ENCODE peak calls at places on chromosome 10, in ten cellular contexts. C, I, O, P, F, N, G, B, S and E are unnamed samples.

GRCh38 chr10:89785095-89785494 is 83.7 kb downstream of the KIF20B start:
- DNase-seq in C (no peak), I (no peak), O (no peak), P (peak; percentile 46), F (no peak), N (no peak), G (no peak), B (no peak), S (peak; percentile 29), E (no peak)

GRCh38 chr10:12960431-12960898 is 41.0 kb downstream of the CCDC3 start:
- DNase-seq in C (no peak), I (no peak), O (no peak), P (no peak), F (no peak), N (no peak), G (peak; percentile 32), B (no peak), S (no peak), E (peak; percentile 12)

GRCh38 chr10:83959330-83959729 is 180.0 kb upstream of the GHITM start:
- DNase-seq in C (no peak), I (no peak), O (no peak), P (no peak), F (no peak), N (no peak), G (no peak), B (no peak), S (no peak), E (no peak)

GRCh38 chr10:123284022-123284421 is 129.8 kb downstream of the BUB3 start:
- DNase-seq in C (no peak), I (no peak), O (no peak), P (peak; percentile 33), F (no peak), N (no peak), G (no peak), B (no peak), S (no peak), E (no peak)

GRCh38 chr10:16384064-16384463 is 52.7 kb upstream of the PTER start:
- DNase-seq in C (no peak), I (no peak), O (no peak), P (no peak), F (no peak), N (no peak), G (no peak), B (no peak), S (no peak), E (no peak)

GRCh38 chr10:34723746-34724145 is 91.3 kb downstream of the PARD3 start:
- DNase-seq in C (no peak), I (peak; percentile 75), O (no peak), P (peak; percentile 50), F (peak; percentile 37), N (no peak), G (peak; percentile 58), B (peak; percentile 78), S (peak; percentile 82), E (peak; percentile 82)

GRCh38 chr10:51602326-51602725 is 97.1 kb downstream of the CSTF2T start:
- DNase-seq in C (no peak), I (no peak), O (no peak), P (no peak), F (no peak), N (no peak), G (no peak), B (no peak), S (peak; percentile 28), E (peak; percentile 21)

GRCh38 chr10:118754132-118754555 is 626 bp downstream of the CACUL1 start:
- DNase-seq in C (peak; percentile 56), I (no peak), O (no peak), P (peak; percentile 78), F (peak; percentile 83), N (peak; percentile 26), G (peak; percentile 28), B (peak; percentile 49), S (peak; percentile 7), E (peak; percentile 35)

GRCh38 chr10:116271593-116272496 is 1.2 kb downstream of the GFRA1 start:
- DNase-seq in C (no peak), I (no peak), O (no peak), P (peak; percentile 62), F (peak; percentile 57), N (no peak), G (no peak), B (no peak), S (no peak), E (no peak)

DNA sequence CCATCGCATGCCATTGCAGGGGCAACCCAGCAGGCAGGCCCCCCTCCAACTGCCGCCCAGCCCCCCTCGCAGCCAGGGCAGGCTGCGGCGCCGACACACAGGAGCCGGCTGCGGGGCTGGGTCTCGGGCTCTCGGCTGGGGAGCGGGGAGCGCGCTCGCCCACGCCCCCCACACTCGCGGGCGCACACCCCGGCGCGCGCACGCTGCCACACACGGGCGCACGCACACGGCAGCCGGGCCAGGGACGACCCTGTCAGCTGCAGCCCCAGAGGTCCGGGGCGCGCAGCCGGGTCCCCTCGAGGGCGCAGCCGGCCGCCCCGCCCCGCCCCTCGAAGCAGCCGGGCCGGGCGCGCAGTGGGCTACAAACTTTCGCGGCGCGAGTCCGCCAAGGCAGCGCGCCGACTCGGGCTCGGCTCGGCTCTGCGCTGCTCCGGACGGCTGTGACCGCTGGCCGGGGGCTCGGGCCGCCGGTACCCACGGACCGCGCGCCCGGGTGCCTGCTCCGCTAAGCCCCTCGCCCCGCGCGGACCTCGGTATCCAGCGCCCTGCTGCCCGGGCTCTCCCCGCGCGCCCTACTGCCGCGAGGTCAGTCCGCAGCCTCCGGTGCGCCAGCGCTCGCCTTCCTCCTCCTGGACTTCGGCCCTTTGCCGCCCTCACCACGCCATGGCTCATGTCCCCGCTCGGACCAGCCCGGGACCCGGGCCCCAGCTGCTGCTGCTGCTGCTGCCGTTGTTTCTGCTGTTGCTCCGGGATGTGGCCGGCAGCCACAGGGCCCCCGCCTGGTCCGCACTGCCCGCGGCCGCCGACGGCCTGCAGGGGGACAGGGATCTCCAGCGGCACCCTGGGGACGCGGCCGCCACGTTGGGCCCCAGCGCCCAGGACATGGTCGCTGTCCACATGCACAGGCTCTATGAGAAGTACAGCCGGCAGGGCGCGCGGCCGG is at the start of gene GDF10:
- DNase-seq in C (no peak), I (no peak), O (no peak), P (peak; percentile 66), F (peak; percentile 68), N (no peak), G (no peak), B (no peak), S (no peak), E (no peak)
- TF ChIP-seq CTCF in C (no peak), I (peak; percentile 4), O (no peak), P (no peak), F (peak; percentile 41), N (no peak), G (no peak), B (no peak), S (no peak), E (no peak)

GRCh38 chr10:92742331-92743228 is 52.8 kb downstream of the HHEX start:
- DNase-seq in C (no peak), I (no peak), O (no peak), P (no peak), F (no peak), N (peak; percentile 95), G (no peak), B (no peak), S (no peak), E (no peak)
- H3K4me3 ChIP-seq in C (no peak overlapping the region), I (no peak overlapping the region), O (no peak overlapping the region), P (no peak overlapping the region), F (no peak overlapping the region), N (peak overlapping the region; percentile 53), G (no peak overlapping the region), B (no peak overlapping the region), S (no peak overlapping the region), E (no peak overlapping the region)

GRCh38 chr10:120327671-120328070 is 129.4 kb upstream of the PLPP4 start:
- DNase-seq in C (no peak), I (no peak), O (no peak), P (peak; percentile 4), F (no peak), N (no peak), G (no peak), B (no peak), S (no peak), E (no peak)

DNA sequence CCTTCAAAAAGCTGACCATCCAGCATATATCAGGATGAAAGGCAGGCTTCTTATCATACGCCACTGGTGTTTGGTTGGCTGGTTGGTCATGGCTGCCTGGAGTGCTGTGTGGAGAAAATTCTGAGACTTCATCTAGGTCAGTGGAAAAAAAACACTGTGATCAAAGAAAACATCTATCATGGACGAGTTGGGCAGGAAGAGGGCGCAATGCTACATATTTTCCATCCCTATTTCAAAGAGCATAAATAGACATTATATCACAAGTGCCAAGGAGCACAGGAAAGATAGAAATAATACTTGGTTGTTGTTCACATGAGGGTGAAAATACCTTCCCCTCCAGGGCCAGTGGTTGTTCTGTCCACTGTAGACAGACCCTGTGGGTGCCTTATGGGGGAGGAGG is 128.4 kb upstream of the PLPP4 start:
- DNase-seq in C (no peak), I (no peak), O (no peak), P (no peak), F (no peak), N (no peak), G (no peak), B (no peak), S (no peak), E (no peak)
- TF ChIP-seq CTCF in C (no peak), I (no peak), O (peak; percentile 21), P (peak; percentile 14), F (no peak), N (no peak), G (no peak), B (no peak), S (no peak), E (no peak)

DNA sequence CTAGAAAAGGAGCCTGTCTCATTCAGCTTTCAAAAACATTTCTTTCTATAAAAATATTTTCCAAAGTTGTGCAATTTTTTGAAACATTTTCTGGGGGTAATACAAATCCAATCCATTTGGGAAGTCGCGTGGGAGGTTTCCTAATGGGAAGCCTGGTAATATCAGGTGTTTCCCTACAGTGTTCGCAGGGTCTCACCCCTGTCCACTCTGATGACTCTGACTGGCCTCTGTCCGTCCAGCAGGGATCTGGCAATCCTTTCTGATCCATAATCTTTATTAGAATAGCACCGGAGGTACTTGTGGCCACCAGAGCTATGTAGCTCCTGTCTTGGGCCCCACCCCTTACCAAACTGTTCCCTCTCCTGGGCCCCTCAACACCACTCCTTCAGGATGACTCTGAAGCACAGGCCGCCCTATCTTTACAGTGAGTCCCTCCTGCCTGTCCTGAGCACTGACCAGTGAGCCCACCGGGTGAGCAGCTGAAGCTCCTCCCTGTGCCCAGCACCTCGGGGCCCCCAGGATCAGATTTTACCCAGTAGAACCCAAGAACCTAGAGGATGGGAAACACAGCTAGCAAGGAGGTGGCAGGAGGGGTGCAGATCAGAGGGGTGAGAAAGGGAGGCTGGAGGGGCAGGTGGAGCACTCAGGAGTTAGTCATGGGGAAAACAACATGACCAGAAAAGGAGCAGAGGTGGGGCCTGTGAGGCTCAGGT is 84.8 kb downstream of the PTPRE start:
- DNase-seq in C (no peak), I (no peak), O (no peak), P (no peak), F (no peak), N (no peak), G (no peak), B (no peak), S (no peak), E (no peak)
- H3K4me3 ChIP-seq in C (no peak overlapping the region), I (no peak overlapping the region), O (no peak overlapping the region), P (no peak overlapping the region), F (no peak overlapping the region), N (no peak overlapping the region), G (no peak overlapping the region), B (no peak overlapping the region), S (no peak overlapping the region), E (no peak overlapping the region)

DNA sequence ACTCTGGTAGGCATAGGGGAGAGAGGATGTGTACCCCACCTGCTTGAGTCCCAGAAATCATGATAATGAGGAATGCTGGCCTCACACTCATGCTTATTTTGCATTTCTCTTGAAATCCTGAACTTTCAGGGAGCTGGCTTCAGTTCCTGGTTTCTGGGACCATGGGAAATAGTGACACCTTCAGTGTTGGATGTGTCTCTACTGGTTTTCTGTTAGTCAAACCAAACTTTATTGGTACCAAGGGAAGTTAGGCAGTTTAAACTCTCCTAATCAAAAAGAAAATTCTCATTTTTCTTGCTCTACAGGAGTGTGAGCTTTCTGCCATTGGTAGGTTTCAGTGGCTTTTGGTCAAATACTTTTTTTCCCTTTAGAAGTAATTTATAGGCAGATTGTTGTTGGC is 11.8 kb upstream of the PCGF5 start:
- DNase-seq in C (no peak), I (no peak), O (no peak), P (peak; percentile 25), F (no peak), N (no peak), G (no peak), B (no peak), S (no peak), E (no peak)
- TF ChIP-seq CTCF in C (no peak), I (no peak), O (no peak), P (peak; percentile 45), F (no peak), N (no peak), G (no peak), B (no peak), S (peak; percentile 4), E (no peak)